ENCODE peak calls at places on chromosomes 1 and 21, in six cellular contexts. G is ELR; D is SK-N-MC; R is AML-193; X is activated naive CD4-positive, alpha-beta T cell; H is germinal center. Q is an unnamed sample.

GRCh38 chr1:195053478-195053877 is 1554.8 kb downstream of the KCNT2 start:
- DNase-seq in G (peak), D (no peak), R (no peak), X (no peak), H (no peak), Q (no peak)

GRCh38 chr1:165738794-165739193 is 29.9 kb downstream of the TMCO1 start:
- DNase-seq in G (no peak), D (no peak), R (no peak), X (no peak), H (peak), Q (no peak)

GRCh38 chr1:71086331-71086730 is 5.5 kb upstream of the ZRANB2 start:
- DNase-seq in G (peak), D (no peak), R (no peak), X (no peak), H (no peak), Q (no peak)

GRCh38 chr1:15279576-15280230 is 32.7 kb downstream of the FHAD1 start:
- DNase-seq in G (no peak), D (no peak), R (no peak), X (no peak), H (no peak), Q (no peak)

GRCh38 chr1:223177681-223178080 is 34.6 kb upstream of the TLR5 start:
- DNase-seq in G (no peak), D (no peak), R (peak), X (no peak), H (no peak), Q (no peak)

GRCh38 chr21:23740463-23740862 is 1866.8 kb downstream of the MRPL39 start:
- DNase-seq in G (peak), D (no peak), R (no peak), X (no peak), H (no peak), Q (no peak)

GRCh38 chr1:12173631-12174121 is 6.9 kb downstream of the TNFRSF1B start:
- DNase-seq in G (no peak), D (no peak), R (peak), X (peak), H (no peak), Q (peak)

GRCh38 chr1:3827813-3828307 is 29.2 kb downstream of the CEP104 start:
- DNase-seq in G (peak), D (no peak), R (no peak), X (no peak), H (no peak), Q (no peak)

GRCh38 chr1:223403184-223403815 is 10.1 kb downstream of the CCDC185 start:
- DNase-seq in G (no peak), D (no peak), R (no peak), X (no peak), H (no peak), Q (no peak)

GRCh38 chr1:201709564-201710295 is 119.2 kb upstream of the IPO9 start:
- DNase-seq in G (peak), D (no peak), R (peak), X (no peak), H (peak), Q (peak)

GRCh38 chr1:209937996-209938959 is at the start of gene SYT14:
- DNase-seq in G (peak), D (no peak), R (no peak), X (no peak), H (peak), Q (no peak)

GRCh38 chr1:226268421-226269124 is 40.4 kb downstream of the LIN9 start:
- DNase-seq in G (peak), D (no peak), R (no peak), X (no peak), H (no peak), Q (no peak)

GRCh38 chr1:99731384-99731783 is 35.1 kb downstream of the FRRS1 start:
- DNase-seq in G (peak), D (no peak), R (no peak), X (no peak), H (no peak), Q (no peak)

GRCh38 chr1:218671573-218671972 is 326.4 kb downstream of the TGFB2 start:
- DNase-seq in G (no peak), D (no peak), R (no peak), X (no peak), H (no peak), Q (no peak)

GRCh38 chr1:243564814-243565213 is 285.2 kb downstream of the AKT3 start:
- DNase-seq in G (no peak), D (no peak), R (no peak), X (no peak), H (no peak), Q (no peak)

GRCh38 chr1:111334169-111334568 is 43.5 kb downstream of the CHIA start:
- DNase-seq in G (peak), D (no peak), R (peak), X (no peak), H (peak), Q (no peak)

GRCh38 chr1:111085666-111086065 is 54.2 kb downstream of the DRAM2 start:
- DNase-seq in G (no peak), D (no peak), R (peak), X (no peak), H (no peak), Q (no peak)

GRCh38 chr1:169604781-169605560 is 18.7 kb upstream of the F5 start:
- DNase-seq in G (no peak), D (no peak), R (peak), X (no peak), H (no peak), Q (peak)

GRCh38 chr21:44371596-44371995 is 18.2 kb downstream of the TRPM2 start:
- DNase-seq in G (no peak), D (no peak), R (no peak), X (no peak), H (no peak), Q (no peak)

GRCh38 chr1:15747378-15747777 is 5.1 kb downstream of the TMEM82 start:
- DNase-seq in G (no peak), D (no peak), R (no peak), X (no peak), H (no peak), Q (no peak)

GRCh38 chr1:64042331-64043100 is 160.9 kb upstream of the UBE2U start:
- DNase-seq in G (peak), D (no peak), R (no peak), X (no peak), H (no peak), Q (no peak)

GRCh38 chr1:203480525-203481084 is 5.0 kb downstream of the PRELP start:
- DNase-seq in G (peak), D (no peak), R (no peak), X (no peak), H (no peak), Q (no peak)